ENCODE peak calls at places on chromosome 18, in seven cellular contexts. P, D, I, G, X, K and M are unnamed samples.

GRCh38 chr18:48819276-48819675 is 131.5 kb downstream of the SMAD7 start:
- DNase-seq in I (peak), K (no peak), X (peak), G (no peak), D (peak), P (no peak), M (no peak)

GRCh38 chr18:51668101-51668500 is 470.6 kb upstream of the MEX3C start:
- DNase-seq in D (peak), X (peak), I (no peak), K (peak), P (peak), G (peak), M (no peak)

GRCh38 chr18:40356153-40356552 is 1598.9 kb upstream of the PIK3C3 start:
- DNase-seq in I (no peak), P (no peak), D (no peak), G (no peak), K (no peak), X (no peak), M (no peak)

GRCh38 chr18:6024740-6025139 is 129.4 kb upstream of the TMEM200C start:
- DNase-seq in D (no peak), G (no peak), K (no peak), X (no peak), I (no peak), P (no peak), M (no peak)

GRCh38 chr18:69444221-69444620 is 43.5 kb downstream of the DOK6 start:
- DNase-seq in K (no peak), P (no peak), G (no peak), D (no peak), X (no peak), I (no peak), M (no peak)

GRCh38 chr18:61435064-61435652 is 101.9 kb downstream of the CDH20 start:
- DNase-seq in I (no peak), K (peak), P (peak), X (no peak), G (no peak), D (no peak), M (no peak)

GRCh38 chr18:52237551-52237950 is 102.4 kb upstream of the DCC start:
- DNase-seq in I (no peak), K (peak), G (no peak), P (no peak), D (no peak), X (no peak), M (peak)

GRCh38 chr18:13379930-13380665 is 161.5 kb downstream of the LDLRAD4 start:
- DNase-seq in X (no peak), I (no peak), K (no peak), P (no peak), D (no peak), G (no peak), M (no peak)

GRCh38 chr18:62242955-62243354 is 55.9 kb downstream of the RELCH start:
- DNase-seq in X (no peak), I (no peak), D (no peak), P (no peak), G (no peak), K (peak), M (no peak)

GRCh38 chr18:23453657-23454011 is 547 bp downstream of the RIOK3 start:
- DNase-seq in K (peak), P (peak), I (no peak), X (no peak), G (no peak), D (peak), M (no peak)

GRCh38 chr18:924987-925386 is 20.3 kb downstream of the ADCYAP1 start:
- DNase-seq in D (no peak), X (no peak), P (no peak), G (no peak), K (no peak), I (no peak), M (no peak)

GRCh38 chr18:25349131-25349925 is 2.6 kb downstream of the ZNF521 start:
- DNase-seq in X (no peak), K (peak), G (peak), D (no peak), P (no peak), I (no peak), M (no peak)

GRCh38 chr18:10450986-10451385 is 3.4 kb upstream of the APCDD1 start:
- DNase-seq in X (no peak), K (no peak), G (no peak), D (no peak), I (no peak), P (no peak), M (no peak)

GRCh38 chr18:8479826-8480225 is 129.4 kb upstream of the RAB12 start:
- DNase-seq in K (no peak), G (no peak), P (no peak), I (no peak), X (no peak), D (no peak), M (no peak)

GRCh38 chr18:48950536-48951447 is at the start of gene SMAD7:
- DNase-seq in D (no peak), X (peak), P (no peak), I (no peak), K (no peak), G (no peak), M (no peak)

GRCh38 chr18:37565138-37565984 is at the start of gene CELF4:
- DNase-seq in X (no peak), G (no peak), I (no peak), P (peak), K (no peak), D (no peak), M (no peak)

GRCh38 chr18:65788373-65788772 is 37.6 kb downstream of the CDH7 start:
- DNase-seq in D (no peak), X (no peak), G (no peak), I (no peak), P (peak), K (no peak), M (no peak)

GRCh38 chr18:4251873-4252272 is 203.2 kb downstream of the DLGAP1 start:
- DNase-seq in I (no peak), D (no peak), K (no peak), G (no peak), X (no peak), P (no peak), M (no peak)

GRCh38 chr18:35938562-35938961 is 33.9 kb upstream of the RMP24 start:
- DNase-seq in X (no peak), D (no peak), P (no peak), G (no peak), K (no peak), I (no peak), M (no peak)
- H3K4me3 ChIP-seq in X (no peak), D (no peak), P (no peak), G (no peak), K (no peak), I (no peak), M (no peak)

GRCh38 chr18:58578835-58579560 is 49.9 kb downstream of the ALPK2 start:
- DNase-seq in G (no peak), P (peak), K (peak), X (no peak), D (no peak), I (no peak), M (no peak)

GRCh38 chr18:58578321-58578720 is 50.6 kb downstream of the ALPK2 start:
- DNase-seq in P (no peak), X (no peak), I (no peak), G (no peak), K (peak), D (no peak), M (no peak)

GRCh38 chr18:58579561-58580047 is 49.3 kb downstream of the ALPK2 start:
- DNase-seq in I (no peak), P (peak), X (no peak), G (no peak), K (peak), D (no peak), M (no peak)

GRCh38 chr18:58580078-58580477 is 48.8 kb downstream of the ALPK2 start:
- DNase-seq in X (no peak), G (no peak), K (peak), P (peak), I (no peak), D (no peak), M (no peak)

DNA sequence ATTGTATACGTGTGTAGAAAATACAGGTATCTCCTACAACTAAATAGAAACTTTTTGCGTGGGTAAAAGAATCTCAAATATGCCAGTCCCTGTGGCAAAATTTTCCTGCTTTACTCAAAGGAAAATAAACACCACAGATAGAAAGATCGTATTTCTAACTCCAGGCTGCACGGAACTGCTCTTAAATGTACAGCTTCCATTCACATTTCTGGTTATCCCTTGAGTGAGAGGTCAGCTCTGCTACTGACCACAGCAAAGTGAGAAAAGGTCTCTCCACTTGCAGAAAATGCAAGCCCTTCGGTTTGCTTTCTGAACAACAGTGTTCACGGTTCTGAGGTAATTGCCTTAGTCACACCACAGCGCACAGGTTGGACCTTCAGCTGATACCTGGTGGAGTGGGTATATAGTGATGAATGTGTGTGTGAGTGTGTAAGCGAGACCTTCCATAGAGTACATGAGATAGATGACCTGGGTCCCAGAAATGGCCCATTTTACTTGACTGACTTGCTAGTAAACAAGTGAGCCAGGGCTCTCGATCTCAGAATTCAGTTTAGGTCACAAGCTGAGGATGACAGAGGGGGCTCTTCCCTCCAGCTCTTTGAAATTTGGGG is 52.1 kb downstream of the ALPK2 start:
- DNase-seq in G (no peak), P (no peak), D (no peak), X (no peak), I (no peak), K (peak), M (no peak)
- H3K4me3 ChIP-seq in G (no peak), P (peak), D (no peak), X (no peak), I (no peak), K (peak), M (peak)

GRCh38 chr18:57581301-57581934 is 5.1 kb downstream of the FECH start:
- DNase-seq in I (no peak), D (no peak), X (no peak), G (no peak), P (no peak), K (no peak), M (no peak)
- H3K4me3 ChIP-seq in I (no peak), D (no peak), X (no peak), G (no peak), P (no peak), K (no peak), M (no peak)

DNA sequence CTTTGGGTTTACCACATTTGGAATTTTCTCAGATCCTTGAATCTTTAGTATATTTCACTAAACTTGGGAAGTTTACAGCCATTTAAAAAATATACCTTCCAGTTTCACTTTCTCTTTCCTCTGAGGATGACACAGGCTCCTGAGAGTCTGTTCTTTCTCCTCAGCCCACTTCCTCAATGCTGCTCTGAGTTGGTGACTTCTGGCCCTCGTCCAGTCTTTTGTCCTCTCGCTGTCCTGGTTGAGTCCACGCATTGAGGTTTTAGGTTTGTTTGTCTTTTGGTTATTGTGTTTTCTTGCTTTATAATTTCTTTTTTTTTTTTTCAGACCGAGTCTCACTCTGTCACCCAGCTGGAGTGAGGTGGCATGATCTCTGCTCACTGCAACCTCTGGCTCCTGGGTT is 40.7 kb upstream of the GALR1 start:
- DNase-seq in K (peak), I (peak), X (peak), D (peak), P (no peak), G (peak), M (no peak)
- H3K4me3 ChIP-seq in K (peak), I (peak), X (peak), D (peak), P (no peak), G (peak), M (no peak)